ENCODE peak calls at places on chromosome 19, in six cellular contexts. E is RPMI8226; D is EH; S is NCI-H1105; B is activated CD8-positive, alpha-beta T cell treated with anti-CD3 and anti-CD28 coated beads for 36 hours; Q is stimulated activated naive CD4-positive, alpha-beta T cell. O is an unnamed sample.
A peak's percentile ranks its signal among the peaks of the same experiment; 100 is the strongest.

GRCh38 chr19:47417746-47418594 is 1.4 kb downstream of the MEIS3 start:
- DNase-seq in E (no peak), D (no peak), S (no peak), B (no peak), Q (no peak), O (no peak)

GRCh38 chr19:10305139-10305806 is 4.3 kb downstream of the ZGLP1 start:
- DNase-seq in E (no peak), D (peak; percentile 70), S (no peak), B (no peak), Q (no peak), O (no peak)

GRCh38 chr19:50555447-50556235 is 12.6 kb downstream of the LRRC4B start:
- DNase-seq in E (peak; percentile 21), D (no peak), S (peak; percentile 38), B (no peak), Q (no peak), O (no peak)

GRCh38 chr19:5291588-5292193 is 48.9 kb downstream of the PTPRS start:
- DNase-seq in E (no peak), D (no peak), S (no peak), B (no peak), Q (no peak), O (no peak)

GRCh38 chr19:45779231-45780145 is 2.8 kb downstream of the DMPK start:
- DNase-seq in E (peak; percentile 82), D (peak; percentile 63), S (peak; percentile 94), B (peak; percentile 96), Q (peak; percentile 68), O (peak; percentile 64)

GRCh38 chr19:18478545-18479311 is 40.8 kb upstream of the ISYNA1 start:
- DNase-seq in E (peak; percentile 28), D (peak; percentile 97), S (no peak), B (peak; percentile 94), Q (no peak), O (peak; percentile 48)

GRCh38 chr19:18832331-18833140 is 777 bp downstream of the UPF1 start:
- DNase-seq in E (peak; percentile 60), D (peak; percentile 42), S (no peak), B (peak; percentile 53), Q (no peak), O (peak; percentile 15)

GRCh38 chr19:21474671-21475181 is 30.7 kb upstream of the ZNF429 start:
- DNase-seq in E (peak; percentile 59), D (peak; percentile 63), S (no peak), B (peak; percentile 94), Q (peak; percentile 55), O (peak; percentile 65)

GRCh38 chr19:44697670-44698034 is 1.3 kb upstream of the CEACAM16 start:
- DNase-seq in E (no peak), D (no peak), S (no peak), B (no peak), Q (no peak), O (no peak)

GRCh38 chr19:49684251-49684982 is 5.0 kb upstream of the ADM5 start:
- DNase-seq in E (peak; percentile 43), D (peak; percentile 22), S (no peak), B (peak; percentile 15), Q (no peak), O (no peak)

GRCh38 chr19:2702170-2703076 is at the start of gene GNG7:
- DNase-seq in E (peak; percentile 96), D (peak; percentile 73), S (peak; percentile 95), B (peak; percentile 95), Q (peak; percentile 97), O (peak; percentile 89)

GRCh38 chr19:10085641-10086031 is 481 bp upstream of the SHFL start:
- DNase-seq in E (no peak), D (no peak), S (no peak), B (no peak), Q (no peak), O (no peak)